ENCODE peak calls at places on chromosomes 13 and 19, in seven cellular contexts. O is activated CD4-positive, alpha-beta T cell treated with anti-CD3 and anti-CD28 coated beads, Interleukin-2, amount 10 ng/mL, durations not matched to agents 24 days and 14 days; X is left ventricle myocardium inferior; Y is naive B cell; N is ELR; Z is stimulated activated CD8-positive, alpha-beta memory T cell treated with anti-CD3 and anti-CD28 coated beads, Interleukin-4, amount 100 ng/mL, for 4 hours; Q is ascending aorta. J is an unnamed sample.

GRCh38 chr19:11814707-11815050 is 606 bp downstream of the ZNF440 start:
- DNase-seq in O (no peak), X (no peak), Y (no peak), N (peak), Z (no peak), Q (no peak), J (no peak)

GRCh38 chr19:7395360-7395781 is 46.6 kb downstream of the ARHGEF18 start:
- DNase-seq in O (no peak), X (no peak), Y (no peak), N (peak), Z (no peak), Q (no peak), J (no peak)

GRCh38 chr13:31131470-31131961 is 30.2 kb downstream of the HSPH1 start:
- DNase-seq in O (peak), X (no peak), Y (no peak), N (no peak), Z (no peak), Q (no peak), J (no peak)

GRCh38 chr19:2578911-2579677 is 103.2 kb downstream of the GADD45B start:
- DNase-seq in O (peak), X (peak), Y (peak), N (peak), Z (peak), Q (peak), J (peak)

GRCh38 chr13:26679411-26679810 is 81.2 kb downstream of the GPR12 start:
- DNase-seq in O (no peak), X (no peak), Y (no peak), N (peak), Z (no peak), Q (no peak), J (no peak)

GRCh38 chr19:45676851-45677263 is 8.8 kb downstream of the GIPR start:
- DNase-seq in O (peak), X (no peak), Y (peak), N (no peak), Z (peak), Q (no peak), J (peak)

GRCh38 chr19:43229315-43229714 is 23.9 kb upstream of the PSG4 start:
- DNase-seq in O (no peak), X (no peak), Y (no peak), N (peak), Z (no peak), Q (no peak), J (no peak)

GRCh38 chr19:15649526-15649925 is 8.8 kb downstream of the CYP4F3 start:
- DNase-seq in O (no peak), X (no peak), Y (no peak), N (no peak), Z (no peak), Q (no peak), J (no peak)

GRCh38 chr19:6527893-6528543 is 2.8 kb upstream of the TNFSF9 start:
- DNase-seq in O (no peak), X (no peak), Y (no peak), N (no peak), Z (no peak), Q (no peak), J (no peak)

GRCh38 chr13:110047511-110047910 is 259.4 kb downstream of the COL4A1 start:
- DNase-seq in O (no peak), X (peak), Y (no peak), N (no peak), Z (no peak), Q (no peak), J (no peak)

GRCh38 chr13:113216165-113217056 is 7.0 kb downstream of the CUL4A start:
- DNase-seq in O (no peak), X (peak), Y (no peak), N (peak), Z (no peak), Q (no peak), J (no peak)

GRCh38 chr19:48807590-48808308 is 3.1 kb downstream of the BCAT2 start:
- DNase-seq in O (peak), X (no peak), Y (no peak), N (peak), Z (no peak), Q (no peak), J (peak)

GRCh38 chr13:94268661-94269060 is 210.8 kb downstream of the DCT start:
- DNase-seq in O (no peak), X (no peak), Y (no peak), N (peak), Z (no peak), Q (no peak), J (no peak)

GRCh38 chr19:14715841-14716240 is 26.0 kb downstream of the ZNF333 start:
- DNase-seq in O (no peak), X (no peak), Y (no peak), N (no peak), Z (no peak), Q (no peak), J (no peak)

GRCh38 chr13:27797228-27797624 is 4.9 kb downstream of the GSX1 start:
- DNase-seq in O (no peak), X (no peak), Y (no peak), N (peak), Z (no peak), Q (no peak), J (no peak)

GRCh38 chr19:3175761-3176714 is 2.5 kb upstream of the S1PR4 start:
- DNase-seq in O (peak), X (no peak), Y (peak), N (peak), Z (no peak), Q (no peak), J (peak)

GRCh38 chr19:35449347-35450043 is 1.4 kb downstream of the FFAR2 start:
- DNase-seq in O (no peak), X (no peak), Y (no peak), N (no peak), Z (no peak), Q (no peak), J (peak)

GRCh38 chr13:102724923-102725322 is 30.1 kb upstream of the METTL21C start:
- DNase-seq in O (peak), X (no peak), Y (no peak), N (peak), Z (no peak), Q (no peak), J (no peak)

GRCh38 chr13:101417043-101417406 is 717 bp upstream of the NALCN start:
- DNase-seq in O (no peak), X (no peak), Y (no peak), N (peak), Z (no peak), Q (no peak), J (no peak)

GRCh38 chr13:79870123-79870522 is 389.2 kb downstream of the NDFIP2 start:
- DNase-seq in O (no peak), X (no peak), Y (no peak), N (peak), Z (no peak), Q (no peak), J (no peak)

GRCh38 chr19:36215276-36216171 is 618 bp downstream of the ZNF146 start:
- DNase-seq in O (peak), X (no peak), Y (no peak), N (peak), Z (no peak), Q (no peak), J (peak)

GRCh38 chr19:33678796-33679195 is 57.0 kb downstream of the CHST8 start:
- DNase-seq in O (no peak), X (no peak), Y (no peak), N (no peak), Z (no peak), Q (no peak), J (no peak)

GRCh38 chr19:17103177-17103576 is 27.6 kb downstream of the MYO9B start:
- DNase-seq in O (peak), X (no peak), Y (no peak), N (peak), Z (no peak), Q (no peak), J (peak)

GRCh38 chr19:27972291-27973040 is 1240.5 kb downstream of the UQCRFS1 start:
- DNase-seq in O (no peak), X (no peak), Y (no peak), N (peak), Z (no peak), Q (no peak), J (no peak)

GRCh38 chr13:72284791-72285190 is 417.8 kb upstream of the DACH1 start:
- DNase-seq in O (no peak), X (no peak), Y (no peak), N (peak), Z (no peak), Q (no peak), J (no peak)

GRCh38 chr19:11737964-11738745 is 591 bp downstream of the ZNF823 start:
- DNase-seq in O (peak), X (peak), Y (peak), N (peak), Z (no peak), Q (no peak), J (peak)

GRCh38 chr13:80237646-80238045 is 103.3 kb downstream of the SPRY2 start:
- DNase-seq in O (no peak), X (no peak), Y (no peak), N (peak), Z (no peak), Q (no peak), J (no peak)

GRCh38 chr13:21925720-21926119 is 254.8 kb downstream of the FGF9 start:
- DNase-seq in O (no peak), X (no peak), Y (no peak), N (no peak), Z (no peak), Q (no peak), J (no peak)

GRCh38 chr19:50667177-50667758 is 18.0 kb downstream of the C19orf81 start:
- DNase-seq in O (no peak), X (no peak), Y (no peak), N (no peak), Z (no peak), Q (no peak), J (no peak)

GRCh38 chr13:61954092-61954491 is 538.4 kb upstream of the PCDH20 start:
- DNase-seq in O (no peak), X (no peak), Y (no peak), N (peak), Z (no peak), Q (no peak), J (no peak)

GRCh38 chr19:39858541-39858940 is 12.4 kb upstream of the FBL start:
- DNase-seq in O (no peak), X (peak), Y (no peak), N (peak), Z (no peak), Q (no peak), J (no peak)

GRCh38 chr19:48346161-48346560 is 17.6 kb downstream of the TMEM143 start:
- DNase-seq in O (no peak), X (no peak), Y (no peak), N (no peak), Z (no peak), Q (no peak), J (no peak)

GRCh38 chr19:38216785-38217746 is 7.0 kb downstream of the DPF1 start:
- DNase-seq in O (no peak), X (no peak), Y (no peak), N (no peak), Z (no peak), Q (no peak), J (no peak)

GRCh38 chr19:8395621-8396082 is 5.5 kb downstream of the RAB11B start:
- DNase-seq in O (no peak), X (no peak), Y (no peak), N (no peak), Z (no peak), Q (no peak), J (no peak)

GRCh38 chr13:93730780-93731179 is 504.2 kb downstream of the GPC6 start:
- DNase-seq in O (no peak), X (no peak), Y (no peak), N (no peak), Z (no peak), Q (no peak), J (no peak)

GRCh38 chr13:44068737-44069136 is 189.0 kb downstream of the LACC1 start:
- DNase-seq in O (no peak), X (no peak), Y (no peak), N (peak), Z (no peak), Q (no peak), J (no peak)

GRCh38 chr13:45879666-45880065 is 28.1 kb upstream of the SIAH3 start:
- DNase-seq in O (no peak), X (peak), Y (no peak), N (peak), Z (no peak), Q (no peak), J (no peak)

GRCh38 chr19:35013047-35013819 is 13.1 kb downstream of the GRAMD1A start:
- DNase-seq in O (peak), X (peak), Y (peak), N (peak), Z (peak), Q (no peak), J (peak)

GRCh38 chr13:68551701-68552522 is 1321.8 kb upstream of the PCDH9 start:
- DNase-seq in O (no peak), X (no peak), Y (no peak), N (peak), Z (no peak), Q (no peak), J (no peak)

GRCh38 chr13:49046002-49046401 is 70.3 kb downstream of the FNDC3A start:
- DNase-seq in O (no peak), X (no peak), Y (no peak), N (no peak), Z (no peak), Q (no peak), J (no peak)

J was measured in Peyer's patch.